ENCODE peak calls at places on chromosomes 2 and 18, in five cellular contexts. C, P, H, T and N are unnamed samples.

GRCh38 chr18:23710068-23710527 is 20.8 kb downstream of the LAMA3 start:
- DNase-seq in T (no peak), C (no peak), P (no peak), H (no peak), N (no peak)

GRCh38 chr2:112153501-112153900 is 15.3 kb downstream of the FBLN7 start:
- DNase-seq in C (no peak), H (peak; percentile 19), T (no peak), P (no peak), N (no peak)

GRCh38 chr2:6866239-6866745 is 585 bp upstream of the CMPK2 start:
- DNase-seq in P (peak; percentile 43), T (peak; percentile 21), H (no peak), C (no peak), N (peak; percentile 77)

GRCh38 chr2:204634564-204634963 is 89.3 kb downstream of the PARD3B start:
- DNase-seq in H (no peak), T (no peak), C (no peak), P (no peak), N (no peak)

GRCh38 chr18:72811047-72811446 is 56.7 kb downstream of the NETO1 start:
- DNase-seq in T (no peak), C (no peak), H (no peak), P (no peak), N (no peak)

GRCh38 chr2:205766765-205767359 is 84.6 kb downstream of the NRP2 start:
- DNase-seq in T (peak; percentile 77), P (peak; percentile 76), C (peak; percentile 57), H (no peak), N (no peak)

GRCh38 chr18:13232060-13232917 is 13.7 kb downstream of the LDLRAD4 start:
- DNase-seq in T (no peak), H (peak; percentile 52), C (peak; percentile 56), P (no peak), N (no peak)

GRCh38 chr2:176525058-176525457 is 255.8 kb downstream of the MTX2 start:
- DNase-seq in H (no peak), C (no peak), T (no peak), P (no peak), N (no peak)

GRCh38 chr2:119426801-119427395 is 4.8 kb upstream of the TMEM37 start:
- DNase-seq in P (peak; percentile 91), H (peak; percentile 84), T (peak; percentile 54), C (no peak), N (no peak)

GRCh38 chr2:950627-950992 is at the start of gene SNTG2:
- DNase-seq in H (no peak), T (no peak), P (no peak), C (peak; percentile 35), N (peak; percentile 82)

GRCh38 chr18:23270999-23271680 is 135.9 kb downstream of the CABLES1 start:
- DNase-seq in T (no peak), P (no peak), C (no peak), H (no peak), N (no peak)

GRCh38 chr2:74148457-74149248 is 941 bp upstream of the BOLA3 start:
- DNase-seq in C (no peak), H (no peak), P (no peak), T (no peak), N (no peak)

GRCh38 chr2:156908825-156909224 is 348.7 kb upstream of the GALNT5 start:
- DNase-seq in T (peak; percentile 85), H (no peak), C (no peak), P (no peak), N (no peak)

GRCh38 chr18:11728247-11728646 is 39.2 kb downstream of the GNAL start:
- DNase-seq in P (no peak), T (peak; percentile 36), C (no peak), H (no peak), N (no peak)

GRCh38 chr2:132562245-132562644 is 107.8 kb downstream of the LYPD1 start:
- DNase-seq in C (no peak), T (no peak), P (no peak), H (no peak), N (no peak)

GRCh38 chr2:228927028-228928010 is 343.8 kb downstream of the PID1 start:
- DNase-seq in H (no peak), T (peak; percentile 72), P (no peak), C (no peak), N (no peak)

GRCh38 chr2:43139996-43140621 is 86.3 kb downstream of the ZFP36L2 start:
- DNase-seq in H (no peak), T (peak; percentile 51), C (peak; percentile 64), P (peak; percentile 75), N (peak; percentile 80)

GRCh38 chr18:59055345-59056032 is 84.2 kb upstream of the SEC11C start:
- DNase-seq in P (no peak), H (no peak), T (peak; percentile 8), C (no peak), N (no peak)

GRCh38 chr18:49168970-49169619 is 218.3 kb upstream of the SMAD7 start:
- DNase-seq in H (no peak), T (no peak), C (no peak), P (no peak), N (no peak)

GRCh38 chr2:207161247-207161646 is 4.5 kb downstream of the KLF7 start:
- DNase-seq in P (no peak), C (no peak), T (peak; percentile 18), H (no peak), N (no peak)

GRCh38 chr2:17506736-17507616 is 11.3 kb downstream of the RAD51AP2 start:
- DNase-seq in C (no peak), P (no peak), T (no peak), H (no peak), N (no peak)

GRCh38 chr18:79379931-79380815 is 15.6 kb upstream of the NFATC1 start:
- DNase-seq in P (peak; percentile 47), H (no peak), T (no peak), C (no peak), N (peak; percentile 83)

GRCh38 chr2:18623782-18624181 is 34.4 kb upstream of the NT5C1B start:
- DNase-seq in C (no peak), H (no peak), T (peak; percentile 58), P (no peak), N (no peak)

GRCh38 chr2:33372940-33373553 is 103.4 kb upstream of the RASGRP3 start:
- DNase-seq in T (no peak), P (no peak), C (no peak), H (no peak), N (no peak)

GRCh38 chr2:221571391-221572179 is 519 bp downstream of the EPHA4 start:
- DNase-seq in C (peak; percentile 24), H (peak; percentile 57), T (peak; percentile 54), P (no peak), N (peak; percentile 86)

GRCh38 chr2:111617804-111618576 is 266.0 kb downstream of the ANAPC1 start:
- DNase-seq in H (peak; percentile 85), C (peak; percentile 45), T (peak; percentile 28), P (no peak), N (no peak)

GRCh38 chr2:216911008-216911407 is 51.1 kb upstream of the TNP1 start:
- DNase-seq in H (no peak), T (no peak), C (no peak), P (no peak), N (no peak)

GRCh38 chr2:176931588-176932563 is 280.7 kb upstream of the HNRNPA3 start:
- DNase-seq in T (peak; percentile 22), P (no peak), C (no peak), H (no peak), N (no peak)

GRCh38 chr2:36403675-36404230 is 48.2 kb downstream of the CRIM1 start:
- DNase-seq in H (no peak), P (no peak), T (peak; percentile 47), C (no peak), N (no peak)

GRCh38 chr2:240365971-240366471 is 69.4 kb upstream of the GPC1 start:
- DNase-seq in P (no peak), C (peak; percentile 13), T (no peak), H (no peak), N (no peak)

GRCh38 chr18:54222922-54223567 is 1.4 kb downstream of the MBD2 start:
- DNase-seq in H (no peak), P (no peak), C (no peak), T (no peak), N (no peak)

GRCh38 chr18:71105078-71105819 is 816.4 kb downstream of the SOCS6 start:
- DNase-seq in H (no peak), P (no peak), C (no peak), T (peak; percentile 47), N (no peak)

GRCh38 chr2:54308186-54308585 is 52.2 kb upstream of the TSPYL6 start:
- DNase-seq in T (no peak), H (no peak), P (no peak), C (no peak), N (no peak)

GRCh38 chr2:69307696-69308064 is 79.3 kb downstream of the GFPT1 start:
- DNase-seq in P (no peak), H (no peak), T (no peak), C (no peak), N (no peak)
- H3K4me3 ChIP-seq in P (no peak overlapping the region), H (no peak overlapping the region), T (no peak overlapping the region), C (peak overlapping the region; percentile 70), N (peak overlapping the region; percentile 49)

DNA sequence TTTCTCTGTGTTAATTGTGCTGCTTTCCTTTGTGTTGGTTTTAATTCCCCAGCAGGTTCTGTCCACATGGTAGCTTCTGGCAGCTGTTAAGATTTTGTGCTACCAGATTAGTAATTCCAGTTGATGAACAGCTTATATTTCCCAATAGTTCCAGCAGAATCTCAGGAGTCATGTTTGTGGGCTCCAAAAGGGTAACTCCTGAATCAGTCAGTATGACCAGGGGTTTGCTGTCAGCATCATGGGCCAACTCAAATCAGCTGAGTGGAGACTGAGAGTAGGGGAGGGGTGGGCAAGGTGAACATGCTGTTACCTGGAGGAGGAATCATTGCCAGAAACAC is 120.2 kb upstream of the CXCR4 start:
- DNase-seq in P (no peak), H (no peak), T (no peak), C (no peak), N (no peak)
- H3K4me1 ChIP-seq in P (peaks cover 3% of the 10 kb centered on the region), H (no peaks in the 10 kb centered on the region), T (no peaks in the 10 kb centered on the region), C (peaks cover 20% of the 10 kb centered on the region), N (peaks cover 35% of the 10 kb centered on the region)

DNA sequence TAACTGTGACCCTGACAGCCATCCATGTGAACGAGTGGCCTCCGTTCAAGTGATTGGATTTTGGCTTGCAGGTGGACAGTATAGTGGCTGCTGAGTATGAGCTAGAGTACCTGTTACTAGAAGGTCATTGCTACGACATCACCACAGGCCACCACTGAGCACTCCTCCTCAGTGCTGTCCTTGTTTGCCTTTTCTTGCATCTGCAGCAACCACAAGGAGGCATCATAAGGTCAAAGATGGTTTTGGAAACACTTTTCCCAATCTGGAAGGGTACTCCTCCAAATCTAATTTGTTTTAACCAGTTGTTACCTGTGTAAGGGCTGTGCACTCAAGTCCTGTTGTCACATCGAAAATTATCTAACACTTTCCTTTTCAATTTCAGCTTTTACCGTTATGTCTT is 81.2 kb downstream of the UGGT1 start:
- DNase-seq in P (no peak), T (peak; percentile 23), C (no peak), H (no peak), N (no peak)
- TF ChIP-seq CTCF in P (no peak), T (peak; percentile 33), C (peak; percentile 48), H (peak; percentile 20), N (no peak)

DNA sequence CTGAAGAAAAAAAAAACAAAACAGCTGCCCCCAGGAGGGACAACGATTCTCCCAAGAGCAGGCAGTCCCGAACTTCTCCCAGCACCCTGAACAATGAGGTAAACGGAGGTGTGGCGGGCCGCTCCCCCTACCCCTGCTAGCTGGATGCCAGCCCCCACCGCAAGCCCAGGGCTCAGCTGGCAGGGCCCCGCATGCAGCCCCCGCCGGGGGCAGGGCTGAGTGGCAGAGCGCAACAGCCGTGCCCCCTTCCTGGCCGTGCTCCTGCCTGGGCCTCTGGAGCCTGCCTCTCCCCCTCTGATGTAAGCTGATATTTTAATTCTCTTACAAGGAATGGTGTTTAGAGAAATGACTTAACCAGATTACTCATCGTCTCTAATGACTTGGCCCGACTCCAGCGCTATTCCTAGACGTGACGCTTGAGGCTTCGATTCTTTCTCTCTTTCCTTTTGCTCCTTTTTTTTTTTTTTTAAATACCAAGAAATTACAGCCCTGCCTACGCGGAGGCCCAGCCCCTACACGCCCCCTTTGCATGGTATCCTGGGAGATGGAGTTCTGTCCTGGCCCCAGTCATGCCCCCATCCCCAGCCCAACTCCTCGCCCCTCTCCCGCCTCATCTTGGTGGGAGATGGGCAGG is 4.6 kb upstream of the ARID5A start:
- DNase-seq in H (peak; percentile 68), T (peak; percentile 100), C (peak; percentile 91), P (peak; percentile 99), N (peak; percentile 89)
- H3K4me3 ChIP-seq in H (no peak overlapping the region), T (peak overlapping the region; percentile 37), C (peak overlapping the region; percentile 58), P (peak overlapping the region; percentile 29), N (peak overlapping the region; percentile 37)